ENCODE peak calls at places on chromosome 11, in nine cellular contexts. R, T, O, Z, E, S, N, L and P are unnamed samples.

GRCh38 chr11:119476038-119476437 is 53.1 kb upstream of the THY1 start:
- DNase-seq in R (no peak), T (no peak), O (no peak), Z (no peak), E (no peak), S (no peak), N (no peak), L (no peak), P (no peak)

GRCh38 chr11:112590778-112591177 is 330.1 kb upstream of the PLET1 start:
- DNase-seq in R (no peak), T (no peak), O (peak), Z (no peak), E (no peak), S (no peak), N (no peak), L (peak), P (no peak)

GRCh38 chr11:1503708-1504104 is 17.1 kb upstream of the MOB2 start:
- DNase-seq in R (no peak), T (no peak), O (no peak), Z (no peak), E (no peak), S (peak), N (no peak), L (no peak), P (no peak)

GRCh38 chr11:104691129-104691528 is 207.1 kb downstream of the CASP12 start:
- DNase-seq in R (no peak), T (no peak), O (no peak), Z (no peak), E (no peak), S (no peak), N (no peak), L (no peak), P (no peak)

GRCh38 chr11:33040127-33040861 is 922 bp downstream of the TCP11L1 start:
- DNase-seq in R (peak), T (no peak), O (peak), Z (peak), E (no peak), S (no peak), N (no peak), L (no peak), P (no peak)

GRCh38 chr11:59216654-59217640 is 4.2 kb upstream of the MPEG1 start:
- DNase-seq in R (peak), T (no peak), O (peak), Z (no peak), E (no peak), S (no peak), N (no peak), L (peak), P (no peak)

GRCh38 chr11:34570584-34570983 is 50.3 kb upstream of the EHF start:
- DNase-seq in R (no peak), T (no peak), O (no peak), Z (peak), E (no peak), S (no peak), N (peak), L (no peak), P (no peak)

GRCh38 chr11:71251761-71252433 is 480 bp downstream of the SHANK2 start:
- DNase-seq in R (peak), T (peak), O (no peak), Z (no peak), E (no peak), S (no peak), N (no peak), L (peak), P (peak)

GRCh38 chr11:457071-457760 is 7.1 kb downstream of the PTDSS2 start:
- DNase-seq in R (no peak), T (no peak), O (no peak), Z (no peak), E (no peak), S (peak), N (no peak), L (no peak), P (no peak)

GRCh38 chr11:5242933-5243844 is 6.5 kb downstream of the HBG1 start:
- DNase-seq in R (peak), T (no peak), O (peak), Z (no peak), E (no peak), S (no peak), N (no peak), L (no peak), P (no peak)

GRCh38 chr11:127600674-127601073 is 600.1 kb upstream of the KIRREL3 start:
- DNase-seq in R (no peak), T (no peak), O (no peak), Z (no peak), E (no peak), S (no peak), N (no peak), L (no peak), P (no peak)

GRCh38 chr11:131658952-131659351 is 288.5 kb downstream of the NTM start:
- DNase-seq in R (no peak), T (no peak), O (no peak), Z (no peak), E (no peak), S (no peak), N (no peak), L (no peak), P (no peak)

GRCh38 chr11:40722179-40722795 is 737.2 kb downstream of the LRRC4C start:
- DNase-seq in R (no peak), T (peak), O (peak), Z (no peak), E (no peak), S (no peak), N (peak), L (no peak), P (peak)

GRCh38 chr11:75078233-75078632 is 18.4 kb downstream of the OR2AT4 start:
- DNase-seq in R (no peak), T (no peak), O (no peak), Z (no peak), E (no peak), S (no peak), N (peak), L (peak), P (no peak)

GRCh38 chr11:132852361-132852760 is 679.9 kb downstream of the OPCML start:
- DNase-seq in R (no peak), T (no peak), O (no peak), Z (no peak), E (no peak), S (no peak), N (no peak), L (no peak), P (no peak)

GRCh38 chr11:76636826-76637460 is 33.6 kb downstream of the LRRC32 start:
- DNase-seq in R (no peak), T (no peak), O (no peak), Z (no peak), E (no peak), S (no peak), N (no peak), L (no peak), P (no peak)

GRCh38 chr11:96055706-96056387 is 131.9 kb upstream of the MTMR2 start:
- DNase-seq in R (peak), T (peak), O (no peak), Z (no peak), E (no peak), S (no peak), N (peak), L (peak), P (no peak)

GRCh38 chr11:27218498-27219038 is 144.4 kb downstream of the CCDC34 start:
- DNase-seq in R (peak), T (no peak), O (peak), Z (peak), E (no peak), S (no peak), N (peak), L (peak), P (no peak)

GRCh38 chr11:134261626-134262488 is 8.5 kb downstream of the ACAD8 start:
- DNase-seq in R (peak), T (peak), O (peak), Z (no peak), E (no peak), S (no peak), N (peak), L (peak), P (peak)

GRCh38 chr11:121961228-121961860 is 154.7 kb downstream of the BLID start:
- DNase-seq in R (peak), T (no peak), O (no peak), Z (no peak), E (no peak), S (no peak), N (no peak), L (peak), P (no peak)

GRCh38 chr11:1073261-1073724 is 1.4 kb upstream of the MUC2 start:
- DNase-seq in R (peak), T (peak), O (peak), Z (peak), E (no peak), S (peak), N (no peak), L (peak), P (peak)

GRCh38 chr11:9916480-9916879 is 252.6 kb downstream of the SWAP70 start:
- DNase-seq in R (no peak), T (no peak), O (no peak), Z (no peak), E (no peak), S (no peak), N (no peak), L (no peak), P (no peak)

GRCh38 chr11:33893711-33894401 is 2.0 kb upstream of the LMO2 start:
- DNase-seq in R (no peak), T (no peak), O (peak), Z (no peak), E (no peak), S (no peak), N (no peak), L (no peak), P (peak)

GRCh38 chr11:132439711-132440300 is 1069.4 kb downstream of the NTM start:
- DNase-seq in R (no peak), T (no peak), O (no peak), Z (no peak), E (no peak), S (no peak), N (peak), L (peak), P (no peak)

GRCh38 chr11:120272303-120272702 is 32.4 kb downstream of the POU2F3 start:
- DNase-seq in R (no peak), T (no peak), O (peak), Z (no peak), E (no peak), S (no peak), N (peak), L (peak), P (no peak)

GRCh38 chr11:1745701-1746320 is 4.6 kb downstream of the IFITM10 start:
- DNase-seq in R (no peak), T (no peak), O (no peak), Z (no peak), E (no peak), S (no peak), N (no peak), L (no peak), P (no peak)

GRCh38 chr11:22808559-22809197 is 20.9 kb downstream of the SVIP start:
- DNase-seq in R (no peak), T (no peak), O (peak), Z (no peak), E (no peak), S (no peak), N (no peak), L (no peak), P (no peak)

GRCh38 chr11:86972734-86973133 is 17.5 kb upstream of the FZD4 start:
- DNase-seq in R (no peak), T (no peak), O (no peak), Z (no peak), E (no peak), S (no peak), N (no peak), L (no peak), P (no peak)

GRCh38 chr11:44654057-44654456 is 72.7 kb upstream of the TSPAN18 start:
- DNase-seq in R (no peak), T (no peak), O (no peak), Z (no peak), E (no peak), S (no peak), N (no peak), L (no peak), P (no peak)

GRCh38 chr11:6320411-6321207 is at the start of gene CAVIN3:
- DNase-seq in R (peak), T (peak), O (peak), Z (no peak), E (no peak), S (peak), N (peak), L (peak), P (peak)

GRCh38 chr11:120335596-120335927 is 651 bp upstream of the ARHGEF12 start:
- DNase-seq in R (no peak), T (no peak), O (peak), Z (no peak), E (no peak), S (no peak), N (no peak), L (no peak), P (peak)

GRCh38 chr11:19954899-19955298 is 205.4 kb downstream of the DBX1 start:
- DNase-seq in R (no peak), T (no peak), O (peak), Z (no peak), E (no peak), S (no peak), N (no peak), L (no peak), P (peak)

GRCh38 chr11:57514538-57515331 is 767 bp downstream of the SLC43A1 start:
- DNase-seq in R (peak), T (peak), O (peak), Z (no peak), E (no peak), S (peak), N (peak), L (peak), P (peak)

GRCh38 chr11:111765984-111766833 is at the start of gene PPP2R1B:
- DNase-seq in R (peak), T (peak), O (peak), Z (peak), E (peak), S (peak), N (peak), L (peak), P (peak)